ENCODE peak calls at places on chromosomes 13 and 19, in ten cellular contexts. M, H, L, C, E, S, Z, V, B and I are unnamed samples.

GRCh38 chr13:40672310-40673060 is 6.0 kb upstream of the FOXO1 start:
- DNase-seq in S (peak; percentile 70), H (no peak), B (peak; percentile 78), V (no peak), L (no peak), Z (no peak), C (peak; percentile 62), M (no peak), E (no peak), I (peak; percentile 49)

GRCh38 chr13:114019367-114019766 is 45.5 kb upstream of the C13orf46 start:
- DNase-seq in Z (no peak), E (no peak), M (no peak), S (no peak), L (no peak), V (peak; percentile 16), C (no peak), H (no peak), B (no peak), I (no peak)

GRCh38 chr19:884420-885211 is 8.4 kb downstream of the MED16 start:
- DNase-seq in M (no peak), L (no peak), E (no peak), V (no peak), C (no peak), S (no peak), B (no peak), Z (no peak), H (no peak), I (no peak)

GRCh38 chr19:37698216-37698615 is 21.3 kb downstream of the ZNF607 start:
- DNase-seq in B (peak; percentile 11), E (no peak), C (no peak), M (no peak), H (no peak), V (no peak), Z (no peak), L (no peak), S (no peak), I (no peak)

GRCh38 chr19:24086974-24087595 is at the start of gene ZNF254:
- DNase-seq in Z (peak; percentile 97), V (peak; percentile 96), B (peak; percentile 92), M (peak; percentile 95), C (peak; percentile 95), L (peak; percentile 88), E (peak; percentile 87), H (peak; percentile 95), S (peak; percentile 98), I (peak; percentile 96)

GRCh38 chr19:34430738-34431625 is 2.8 kb downstream of the UBA2 start:
- DNase-seq in H (no peak), C (peak; percentile 70), E (no peak), Z (no peak), V (no peak), M (peak; percentile 39), L (no peak), B (peak; percentile 26), S (peak; percentile 84), I (peak; percentile 48)

GRCh38 chr13:112343591-112343990 is 32.6 kb upstream of the SPACA7 start:
- DNase-seq in M (no peak), V (no peak), B (no peak), S (no peak), Z (peak; percentile 79), H (peak; percentile 43), L (no peak), C (no peak), E (no peak), I (no peak)

GRCh38 chr13:106176103-106176502 is 359.4 kb downstream of the EFNB2 start:
- DNase-seq in V (no peak), E (no peak), M (no peak), Z (no peak), B (peak; percentile 93), C (peak; percentile 22), H (no peak), L (no peak), S (no peak), I (no peak)

GRCh38 chr19:3387645-3388589 is 21.5 kb downstream of the NFIC start:
- DNase-seq in L (peak; percentile 86), M (no peak), C (no peak), V (peak; percentile 92), S (peak; percentile 68), H (peak; percentile 87), Z (peak; percentile 96), B (no peak), E (peak; percentile 96), I (peak; percentile 84)

GRCh38 chr13:32736648-32737047 is 150.4 kb downstream of the PDS5B start:
- DNase-seq in C (no peak), S (no peak), Z (no peak), E (no peak), B (no peak), L (no peak), H (no peak), M (no peak), V (no peak), I (peak; percentile 14)

GRCh38 chr19:46745521-46746280 is at the start of gene FKRP:
- DNase-seq in Z (no peak), M (no peak), L (no peak), E (peak; percentile 40), C (no peak), S (no peak), V (peak; percentile 52), H (peak; percentile 89), B (no peak), I (no peak)

DNA sequence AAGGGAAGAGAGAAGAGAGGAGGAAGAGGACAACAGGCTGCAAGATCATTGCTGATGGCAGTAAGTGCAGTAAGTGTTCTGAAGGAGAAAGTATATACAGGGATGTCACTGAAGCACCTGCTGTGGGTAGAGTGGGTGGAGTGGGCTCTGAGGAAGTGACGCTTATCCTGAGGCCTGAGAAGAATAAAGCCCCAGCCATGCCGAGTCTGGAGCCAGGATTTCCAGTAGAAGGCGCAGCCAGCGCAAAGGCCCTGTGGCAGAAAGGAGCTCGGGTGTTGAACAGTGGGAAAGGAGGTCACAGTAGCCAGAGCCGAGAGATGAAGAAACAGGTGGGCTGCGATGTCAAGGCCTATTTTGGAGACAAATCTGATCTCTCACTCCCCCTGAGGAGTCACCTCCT is 31.8 kb upstream of the ADGRE5 start:
- DNase-seq in S (no peak), M (no peak), H (no peak), Z (no peak), L (no peak), E (no peak), V (no peak), C (no peak), B (no peak), I (no peak)
- H3K4me3 ChIP-seq in S (no peak overlapping the region), M (no peak overlapping the region), H (no peak overlapping the region), Z (no peak overlapping the region), L (no peak overlapping the region), E (no peak overlapping the region), V (no peak overlapping the region), C (no peak overlapping the region), B (no peak overlapping the region), I (no peak overlapping the region)

DNA sequence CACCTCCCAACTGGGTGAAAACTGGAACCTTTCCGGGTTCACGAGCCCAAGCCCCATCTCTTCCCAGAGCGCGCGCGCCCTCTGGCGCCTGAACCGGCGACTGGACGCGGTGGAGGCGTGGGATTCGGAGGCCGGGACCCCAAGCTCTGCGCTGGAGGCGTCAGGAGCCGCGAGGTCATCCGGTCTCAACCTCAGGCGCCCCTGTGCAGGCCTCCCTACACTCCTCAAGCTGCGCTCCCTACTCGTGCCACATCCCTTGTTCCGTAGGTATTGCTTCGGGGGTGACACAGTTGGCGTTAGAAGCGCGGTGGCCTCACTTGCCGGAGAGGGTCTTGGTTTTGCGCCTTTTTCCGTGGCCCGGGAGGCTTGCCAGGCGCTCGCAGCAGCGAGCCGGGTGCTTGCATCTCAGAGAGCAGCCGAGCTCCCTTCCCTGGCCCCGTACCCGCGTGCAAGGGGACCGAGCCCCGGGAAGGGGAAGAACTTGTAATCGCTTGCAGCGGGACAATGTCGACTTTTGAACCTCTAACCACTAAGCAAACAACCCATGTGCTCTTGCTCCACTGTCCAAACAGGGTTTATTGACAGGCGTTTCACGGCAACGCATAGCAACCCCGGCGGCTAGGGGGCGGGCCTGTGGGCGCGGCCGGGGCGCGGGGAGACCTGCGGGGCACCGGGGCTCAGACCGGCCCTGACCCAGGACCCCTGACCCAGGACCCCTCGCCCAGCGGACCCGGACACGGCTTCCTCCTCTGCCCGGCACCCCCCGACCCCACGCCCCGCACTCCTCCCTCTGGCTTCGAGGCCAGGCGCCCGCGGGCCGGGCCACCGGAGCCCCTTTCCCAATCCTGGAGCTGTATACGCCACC is 8.5 kb downstream of the CDX2 start:
- DNase-seq in E (peak; percentile 86), C (peak; percentile 31), L (peak; percentile 35), S (peak; percentile 87), M (no peak), V (no peak), H (peak; percentile 76), B (no peak), Z (peak; percentile 84), I (peak; percentile 97)
- H3K4me3 ChIP-seq in E (peak overlapping the region; percentile 62), C (no peak overlapping the region), L (peak overlapping the region; percentile 15), S (peak overlapping the region; percentile 58), M (no peak overlapping the region), V (peak overlapping the region; percentile 38), H (peak overlapping the region; percentile 35), B (no peak overlapping the region), Z (no peak overlapping the region), I (no peak overlapping the region)

GRCh38 chr19:56597696-56598095 is 2.6 kb downstream of the ZNF71 start:
- DNase-seq in B (peak; percentile 9), M (no peak), L (no peak), V (no peak), S (no peak), C (no peak), E (no peak), Z (no peak), H (no peak), I (no peak)

GRCh38 chr19:56595548-56595899 is 422 bp downstream of the ZNF71 start:
- DNase-seq in V (no peak), C (peak; percentile 32), Z (no peak), M (no peak), S (no peak), E (no peak), L (no peak), H (no peak), B (peak; percentile 28), I (no peak)

GRCh38 chr19:56596676-56597075 is 1.6 kb downstream of the ZNF71 start:
- DNase-seq in H (no peak), S (no peak), M (no peak), Z (no peak), L (no peak), E (no peak), C (peak; percentile 23), B (no peak), V (no peak), I (no peak)

GRCh38 chr19:56594783-56595547 is at the start of gene ZNF71:
- DNase-seq in V (peak; percentile 95), H (peak; percentile 94), C (peak; percentile 88), S (peak; percentile 92), B (peak; percentile 66), Z (peak; percentile 97), E (peak; percentile 90), L (peak; percentile 73), M (peak; percentile 48), I (peak; percentile 78)

DNA sequence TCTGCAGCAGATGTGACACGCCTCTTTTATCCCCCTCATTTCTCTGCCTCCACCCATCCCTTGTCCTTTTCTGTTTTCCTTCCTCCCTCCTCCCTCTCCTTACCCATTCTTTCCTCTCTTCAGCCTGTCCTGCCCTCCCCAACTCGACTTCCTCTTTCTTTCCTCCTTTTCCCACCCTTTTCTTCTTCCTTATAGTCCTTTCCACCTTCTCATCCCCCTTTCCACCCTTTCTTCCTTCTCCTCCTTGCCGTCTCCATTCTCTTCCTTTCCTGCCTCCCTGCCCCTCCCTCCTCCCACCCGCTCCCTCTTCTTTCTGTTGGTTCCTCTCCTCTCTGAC is 688 bp upstream of the ZNF71 start:
- DNase-seq in M (no peak), Z (no peak), B (no peak), S (no peak), H (no peak), E (no peak), L (no peak), V (no peak), C (no peak), I (no peak)
- H3K4me3 ChIP-seq in M (no peak overlapping the region), Z (no peak overlapping the region), B (no peak overlapping the region), S (peak overlapping the region; percentile 60), H (peak overlapping the region; percentile 99), E (no peak overlapping the region), L (peak overlapping the region; percentile 98), V (no peak overlapping the region), C (peak overlapping the region; percentile 75), I (no peak overlapping the region)

GRCh38 chr19:12034196-12034595 is 1.3 kb downstream of the ZNF433 start:
- DNase-seq in H (no peak), E (peak; percentile 52), B (no peak), L (no peak), C (no peak), S (no peak), Z (no peak), M (no peak), V (no peak), I (no peak)
- H3K4me3 ChIP-seq in H (peak overlapping the region; percentile 74), E (peak overlapping the region; percentile 76), B (peak overlapping the region; percentile 70), L (no peak overlapping the region), C (peak overlapping the region; percentile 88), S (no peak overlapping the region), Z (no peak overlapping the region), M (no peak overlapping the region), V (no peak overlapping the region), I (no peak overlapping the region)